ENCODE peak calls at places on chromosomes 2 and 18, in five cellular contexts. P, Z, G, Q and T are unnamed samples.

GRCh38 chr2:121790276-121790956 is 35.0 kb downstream of the TSN start:
- DNase-seq in P (peak; percentile 34), Z (peak; percentile 32), G (peak; percentile 89), Q (no peak), T (no peak)

GRCh38 chr2:241768850-241769249 is 7.8 kb upstream of the GAL3ST2 start:
- DNase-seq in P (no peak), Z (no peak), G (no peak), Q (no peak), T (no peak)

GRCh38 chr2:164766217-164766616 is 75.4 kb downstream of the COBLL1 start:
- DNase-seq in P (no peak), Z (no peak), G (no peak), Q (no peak), T (no peak)

GRCh38 chr18:69659142-69659651 is 258.5 kb downstream of the DOK6 start:
- DNase-seq in P (no peak), Z (no peak), G (no peak), Q (no peak), T (no peak)

GRCh38 chr2:158878003-158878402 is 82.9 kb downstream of the DAPL1 start:
- DNase-seq in P (no peak), Z (no peak), G (no peak), Q (no peak), T (no peak)

GRCh38 chr18:9348079-9348671 is 13.6 kb downstream of the TWSG1 start:
- DNase-seq in P (no peak), Z (no peak), G (peak; percentile 53), Q (no peak), T (no peak)

GRCh38 chr18:2627821-2628276 is 27.7 kb upstream of the SMCHD1 start:
- DNase-seq in P (no peak), Z (no peak), G (no peak), Q (no peak), T (no peak)

GRCh38 chr2:9657083-9657482 is 26.3 kb upstream of the YWHAQ start:
- DNase-seq in P (no peak), Z (no peak), G (no peak), Q (no peak), T (no peak)

GRCh38 chr2:144091622-144092021 is 428.3 kb downstream of the ZEB2 start:
- DNase-seq in P (no peak), Z (no peak), G (no peak), Q (no peak), T (no peak)

GRCh38 chr2:240467149-240467642 is 31.7 kb downstream of the GPC1 start:
- DNase-seq in P (no peak), Z (no peak), G (no peak), Q (peak; percentile 31), T (no peak)

GRCh38 chr2:240466579-240467148 is 31.2 kb downstream of the GPC1 start:
- DNase-seq in P (no peak), Z (no peak), G (no peak), Q (no peak), T (no peak)

GRCh38 chr2:240468300-240469238 is 33.1 kb downstream of the GPC1 start:
- DNase-seq in P (no peak), Z (no peak), G (no peak), Q (no peak), T (no peak)

GRCh38 chr2:240469239-240469636 is 33.8 kb downstream of the GPC1 start:
- DNase-seq in P (no peak), Z (no peak), G (no peak), Q (no peak), T (peak; percentile 3)

GRCh38 chr2:240467659-240468299 is 32.3 kb downstream of the GPC1 start:
- DNase-seq in P (no peak), Z (no peak), G (no peak), Q (peak; percentile 28), T (peak; percentile 4)
- TF ChIP-seq CTCF in P (no peak), Z (peak; percentile 35), G (no peak), Q (no peak), T (no peak)

GRCh38 chr2:238279324-238279682 is 9.1 kb downstream of the PER2 start:
- DNase-seq in P (no peak), Z (no peak), G (no peak), Q (no peak), T (no peak)

GRCh38 chr2:238280083-238280816 is 8.2 kb downstream of the PER2 start:
- DNase-seq in P (no peak), Z (no peak), G (no peak), Q (no peak), T (no peak)

GRCh38 chr2:238278626-238279323 is 9.6 kb downstream of the PER2 start:
- DNase-seq in P (no peak), Z (no peak), G (no peak), Q (no peak), T (no peak)

GRCh38 chr2:238274152-238274865 is 14.1 kb downstream of the PER2 start:
- DNase-seq in P (no peak), Z (no peak), G (no peak), Q (no peak), T (no peak)

GRCh38 chr2:238277695-238278094 is 10.7 kb downstream of the PER2 start:
- DNase-seq in P (no peak), Z (no peak), G (no peak), Q (no peak), T (no peak)
- TF ChIP-seq CTCF in P (no peak), Z (peak; percentile 43), G (peak; percentile 1), Q (no peak), T (no peak)

GRCh38 chr2:56519806-56520205 is 336.0 kb downstream of the CCDC85A start:
- DNase-seq in P (no peak), Z (no peak), G (peak; percentile 3), Q (no peak), T (no peak)
- TF ChIP-seq CTCF in P (no peak), Z (no peak), G (no peak), Q (no peak), T (no peak)

GRCh38 chr18:27004056-27004829 is 138.7 kb upstream of the AQP4 start:
- DNase-seq in P (no peak), Z (no peak), G (peak; percentile 24), Q (no peak), T (no peak)
- TF ChIP-seq CTCF in P (peak; percentile 30), Z (no peak), G (peak; percentile 43), Q (no peak), T (peak; percentile 39)

GRCh38 chr2:27320958-27321543 is 1.8 kb downstream of the MPV17 start:
- DNase-seq in P (peak; percentile 93), Z (peak; percentile 94), G (peak; percentile 99), Q (no peak), T (no peak)
- TF ChIP-seq CTCF in P (peak; percentile 59), Z (peak; percentile 53), G (peak; percentile 78), Q (no peak), T (peak; percentile 51)

GRCh38 chr2:3801506-3801905 is 98.1 kb downstream of the DCDC2C start:
- DNase-seq in P (no peak), Z (no peak), G (no peak), Q (no peak), T (no peak)

GRCh38 chr2:3806730-3807129 is 103.4 kb downstream of the DCDC2C start:
- DNase-seq in P (no peak), Z (no peak), G (no peak), Q (no peak), T (no peak)

GRCh38 chr2:3807853-3808252 is 104.5 kb downstream of the DCDC2C start:
- DNase-seq in P (no peak), Z (no peak), G (peak; percentile 45), Q (no peak), T (no peak)

GRCh38 chr2:3805120-3805519 is 101.7 kb downstream of the DCDC2C start:
- DNase-seq in P (no peak), Z (no peak), G (no peak), Q (no peak), T (peak; percentile 57)
- TF ChIP-seq CTCF in P (no peak), Z (peak; percentile 71), G (no peak), Q (no peak), T (peak; percentile 64)